ENCODE peak calls at places on chromosomes 16 and 17, in eight cellular contexts. A, T, F, K, E, O, M and Z are unnamed samples.

GRCh38 chr17:82804442-82805191 is 35.2 kb downstream of the ZNF750 start:
- DNase-seq in O (peak), E (no peak), T (peak), K (no peak), A (peak), M (peak), F (peak), Z (peak)

GRCh38 chr16:49651980-49652379 is 203.9 kb downstream of the ZNF423 start:
- DNase-seq in E (no peak), K (no peak), F (no peak), A (no peak), M (no peak), T (no peak), O (no peak), Z (no peak)

GRCh38 chr17:33291248-33292183 is 1.6 kb downstream of the ASIC2 start:
- DNase-seq in O (peak), E (peak), T (no peak), K (no peak), M (peak), F (peak), A (peak), Z (peak)

GRCh38 chr16:48330847-48331204 is 54.4 kb downstream of the SIAH1 start:
- DNase-seq in O (no peak), E (no peak), K (no peak), A (no peak), M (no peak), F (no peak), T (no peak), Z (no peak)

GRCh38 chr17:59368218-59368857 is 36.9 kb downstream of the YPEL2 start:
- DNase-seq in M (no peak), T (no peak), O (no peak), A (no peak), F (no peak), K (no peak), E (no peak), Z (no peak)

GRCh38 chr17:79205688-79206205 is 131.1 kb downstream of the ENGASE start:
- DNase-seq in E (no peak), F (no peak), K (no peak), T (no peak), A (no peak), M (no peak), O (no peak), Z (no peak)

GRCh38 chr16:25018972-25019617 is 3.9 kb upstream of the ARHGAP17 start:
- DNase-seq in A (no peak), T (no peak), E (no peak), O (no peak), M (no peak), F (no peak), K (no peak), Z (no peak)

GRCh38 chr17:6503641-6504195 is 52.6 kb downstream of the PITPNM3 start:
- DNase-seq in F (no peak), K (no peak), O (no peak), A (no peak), T (no peak), M (no peak), E (peak), Z (no peak)

GRCh38 chr17:6923385-6923784 is 72.5 kb upstream of the ALOX12 start:
- DNase-seq in A (no peak), E (no peak), O (no peak), M (no peak), T (no peak), F (no peak), K (no peak), Z (no peak)

GRCh38 chr17:76076765-76077581 is 2.0 kb upstream of the ZACN start:
- DNase-seq in O (no peak), T (no peak), E (peak), M (peak), K (no peak), F (no peak), A (no peak), Z (no peak)

GRCh38 chr16:78852236-78852635 is 748.3 kb downstream of the MAF start:
- DNase-seq in T (no peak), F (no peak), O (no peak), E (no peak), K (no peak), M (no peak), A (no peak), Z (no peak)

GRCh38 chr17:17749921-17750320 is 68.7 kb downstream of the RAI1 start:
- DNase-seq in M (no peak), T (peak), O (peak), F (peak), E (peak), K (no peak), A (peak), Z (peak)

GRCh38 chr17:17750881-17751280 is 69.6 kb downstream of the RAI1 start:
- DNase-seq in E (peak), T (no peak), O (no peak), K (no peak), F (no peak), M (no peak), A (no peak), Z (no peak)

GRCh38 chr17:17748179-17748578 is 66.9 kb downstream of the RAI1 start:
- DNase-seq in O (no peak), E (no peak), K (no peak), F (no peak), T (no peak), A (no peak), M (no peak), Z (no peak)

GRCh38 chr17:17749025-17749772 is 67.9 kb downstream of the RAI1 start:
- DNase-seq in F (no peak), O (no peak), E (no peak), K (no peak), T (no peak), A (no peak), M (no peak), Z (no peak)

DNA sequence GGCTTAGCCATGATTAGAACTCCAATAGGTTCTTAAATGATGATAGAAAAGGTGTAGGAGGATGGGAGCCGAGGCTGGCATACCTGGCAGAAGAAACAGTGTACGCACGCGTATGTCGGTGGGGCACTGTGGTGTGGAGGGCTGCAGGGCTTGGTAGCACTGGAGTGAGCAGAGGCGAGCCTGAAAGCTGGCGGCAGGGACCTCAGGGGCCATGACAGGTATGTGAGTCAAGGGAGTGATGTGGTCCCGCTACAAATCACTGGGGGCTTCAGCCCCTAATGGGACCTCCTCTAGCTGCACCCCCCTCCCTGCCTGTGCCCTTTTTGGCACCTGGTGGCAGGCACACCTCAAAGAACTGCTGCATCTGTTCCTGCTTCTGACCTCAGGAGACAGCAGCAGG is 67.3 kb downstream of the RAI1 start:
- DNase-seq in A (no peak), E (no peak), M (no peak), K (no peak), F (no peak), T (no peak), O (no peak), Z (no peak)
- H3K4me3 ChIP-seq in A (no peak), E (no peak), M (no peak), K (no peak), F (no peak), T (no peak), O (no peak), Z (no peak)

GRCh38 chr17:10072086-10072485 is 126.3 kb downstream of the GAS7 start:
- DNase-seq in F (no peak), T (no peak), O (no peak), A (no peak), E (no peak), M (no peak), K (no peak), Z (no peak)
- TF ChIP-seq CTCF in F (no peak), T (no peak), O (no peak), A (no peak), E (no peak), M (no peak), K (no peak), Z (no peak)

GRCh38 chr17:3909257-3909656 is 7.0 kb downstream of the P2RX1 start:
- DNase-seq in M (no peak), F (no peak), E (no peak), T (no peak), O (no peak), K (no peak), A (no peak), Z (no peak)

GRCh38 chr17:3910420-3911270 is 5.6 kb downstream of the P2RX1 start:
- DNase-seq in F (no peak), M (no peak), A (no peak), K (no peak), O (no peak), T (no peak), E (no peak), Z (no peak)

GRCh38 chr17:3912827-3913226 is 3.4 kb downstream of the P2RX1 start:
- DNase-seq in M (no peak), K (no peak), A (no peak), E (no peak), F (no peak), O (no peak), T (no peak), Z (no peak)

GRCh38 chr17:3913531-3914318 is 2.5 kb downstream of the P2RX1 start:
- DNase-seq in T (peak), A (peak), E (peak), O (peak), K (peak), F (peak), M (peak), Z (peak)

DNA sequence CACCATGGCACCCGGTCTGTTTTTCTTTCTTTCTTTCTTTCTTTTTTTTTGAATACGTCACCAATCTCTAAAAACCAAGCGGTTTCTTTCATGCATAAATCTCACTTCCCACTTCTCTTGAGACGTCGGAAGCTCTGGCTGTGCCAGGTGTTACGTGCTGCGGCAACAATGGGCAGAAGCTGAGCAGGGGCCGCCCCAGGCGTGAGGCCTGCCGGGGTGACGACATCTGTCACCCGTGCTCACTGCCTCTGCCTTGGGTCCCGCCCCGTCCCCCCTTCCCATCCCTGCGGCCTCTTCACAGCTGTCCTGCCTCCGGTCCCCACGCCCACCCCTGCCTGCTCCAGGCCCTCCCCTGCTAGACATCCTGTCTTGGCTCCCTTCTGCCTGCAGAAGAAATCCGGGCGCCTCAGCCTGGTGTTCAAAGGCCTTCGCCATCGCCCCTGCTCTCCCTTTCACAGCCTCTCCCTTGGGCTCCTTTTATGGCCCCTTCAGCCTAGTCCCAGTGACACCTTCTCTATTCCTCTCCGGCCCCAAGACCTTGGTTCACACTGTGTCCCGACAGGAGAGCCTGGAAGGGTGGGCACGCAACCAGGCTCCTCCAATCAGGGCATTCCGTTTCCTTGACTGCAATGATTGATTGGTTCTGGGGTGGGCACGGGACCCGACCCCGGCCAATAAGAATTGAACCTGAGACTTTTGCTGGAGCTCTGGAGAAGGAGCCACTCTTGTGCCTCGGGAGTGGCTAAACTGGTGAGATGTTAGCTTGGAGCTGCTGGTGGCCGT is 4.8 kb downstream of the P2RX1 start:
- DNase-seq in E (peak), T (no peak), F (no peak), A (no peak), K (no peak), M (peak), O (no peak), Z (no peak)
- H3K4me3 ChIP-seq in E (no peak), T (no peak), F (no peak), A (no peak), K (no peak), M (no peak), O (no peak), Z (no peak)

GRCh38 chr16:57775661-57776469 is 26.4 kb downstream of the KIFC3 start:
- DNase-seq in F (no peak), E (peak), O (peak), K (no peak), M (peak), T (peak), A (peak), Z (peak)
- TF ChIP-seq CTCF in F (peak), E (no peak), O (no peak), K (peak), M (no peak), T (peak), A (peak), Z (peak)

GRCh38 chr16:61812251-61812650 is 224.0 kb downstream of the CDH8 start:
- DNase-seq in F (no peak), E (no peak), T (no peak), O (no peak), A (no peak), M (no peak), K (no peak), Z (no peak)
- H3K4me3 ChIP-seq in F (no peak), E (no peak), T (no peak), O (no peak), A (no peak), M (no peak), K (no peak), Z (no peak)

DNA sequence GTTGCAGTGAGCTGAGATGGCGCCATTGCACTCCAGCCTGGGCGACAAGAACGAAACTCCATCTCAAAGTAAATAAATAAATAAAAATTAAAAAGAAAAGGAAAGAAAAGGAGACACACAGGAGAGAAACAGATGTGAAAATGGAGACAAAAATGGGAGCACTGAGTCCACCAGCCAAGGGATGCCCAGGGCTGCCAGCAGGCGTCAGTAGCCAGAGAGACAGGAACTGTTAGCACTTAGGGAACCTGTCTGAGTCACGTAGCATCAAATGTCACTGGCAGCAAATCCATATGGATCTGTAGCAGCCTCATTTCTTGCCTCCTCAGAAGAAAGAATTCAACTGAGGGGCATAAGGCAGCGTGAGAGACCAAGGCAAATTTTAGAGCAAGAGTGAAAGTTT is 79.7 kb downstream of the CYLD start:
- DNase-seq in M (no peak), K (no peak), O (no peak), E (no peak), A (no peak), F (no peak), T (no peak), Z (no peak)
- TF ChIP-seq CTCF in M (no peak), K (peak), O (no peak), E (no peak), A (peak), F (no peak), T (no peak), Z (peak)

GRCh38 chr17:32266389-32267269 is 997 bp downstream of the RHBDL3 start:
- DNase-seq in K (no peak), F (no peak), A (no peak), T (no peak), E (no peak), M (peak), O (peak), Z (no peak)

GRCh38 chr17:32269377-32269776 is 3.7 kb downstream of the RHBDL3 start:
- DNase-seq in E (no peak), O (no peak), T (no peak), K (no peak), A (no peak), M (no peak), F (no peak), Z (no peak)

GRCh38 chr17:32265896-32266388 is 310 bp downstream of the RHBDL3 start:
- DNase-seq in F (no peak), E (no peak), K (no peak), M (no peak), A (no peak), T (no peak), O (no peak), Z (no peak)

GRCh38 chr17:32267690-32268205 is 2.1 kb downstream of the RHBDL3 start:
- DNase-seq in K (no peak), A (no peak), T (no peak), M (no peak), O (no peak), E (no peak), F (no peak), Z (no peak)

GRCh38 chr17:32268734-32269288 is 3.2 kb downstream of the RHBDL3 start:
- DNase-seq in K (no peak), M (no peak), O (no peak), T (no peak), E (no peak), F (no peak), A (no peak), Z (no peak)
- H3K4me3 ChIP-seq in K (no peak), M (no peak), O (no peak), T (no peak), E (no peak), F (no peak), A (no peak), Z (no peak)

DNA sequence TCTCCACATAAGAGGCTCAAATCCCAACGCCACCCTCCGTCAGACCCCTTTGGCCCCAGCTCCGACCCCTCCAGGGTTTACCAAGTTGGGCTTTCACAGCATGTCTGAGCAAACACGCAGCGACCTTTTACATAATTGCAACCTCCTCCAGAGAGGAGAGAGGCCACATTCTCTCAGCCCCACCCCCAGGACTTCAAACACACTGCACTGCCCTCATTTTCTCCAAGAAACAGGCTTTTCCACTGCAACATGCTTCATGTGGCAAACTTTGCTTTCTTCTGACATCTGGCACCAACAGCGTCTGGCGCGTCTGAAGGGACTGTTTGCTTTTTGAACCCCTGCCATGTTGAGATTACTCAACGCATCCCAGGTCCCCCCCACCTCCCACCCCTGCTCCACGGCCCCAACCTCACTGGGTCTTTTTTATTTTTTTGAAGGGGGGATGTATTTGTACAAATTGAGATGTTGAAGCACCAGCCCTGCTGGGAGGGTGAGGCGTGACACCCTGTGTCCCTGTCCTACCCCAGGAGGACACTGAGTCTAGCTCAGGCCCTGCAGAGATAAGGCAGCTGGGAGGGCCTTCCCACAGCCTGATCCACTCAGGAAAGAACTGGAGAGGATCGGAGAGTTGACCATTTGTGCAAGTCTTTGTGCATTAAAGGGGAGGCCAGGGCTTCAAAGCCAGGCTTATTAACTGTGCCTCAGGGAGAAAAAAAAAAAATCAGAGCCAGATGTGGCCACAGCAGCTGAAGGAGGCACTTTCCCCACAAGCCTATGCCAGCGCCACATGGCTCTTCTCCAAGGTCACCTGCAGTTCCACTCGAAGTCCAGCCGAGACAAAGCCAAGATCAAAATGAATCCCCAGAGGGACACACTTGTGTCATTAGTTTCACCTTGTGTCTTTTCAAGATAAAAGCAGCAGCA is 29.7 kb downstream of the AXIN2 start:
- DNase-seq in E (peak), O (peak), T (peak), K (peak), M (no peak), F (peak), A (peak), Z (peak)
- TF ChIP-seq CTCF in E (no peak), O (peak), T (peak), K (peak), M (no peak), F (peak), A (peak), Z (peak)